ENCODE peak calls at places on chromosome 2, in five cellular contexts. One of them, this sample, is unnamed.

GRCh38 chr2:151437630-151438029 is 27.9 kb downstream of the RIF1 start:
- DNase-seq in lower lobe of right lung: no peak
- DNase-seq in stromal cell of bone marrow: peak; percentile 11
- DNase-seq in HTR-8/SVneo: peak; percentile 10
- DNase-seq in A549: no peak
- DNase-seq in this sample: no peak

GRCh38 chr2:241151934-241152660 is 1.8 kb downstream of the PPP1R7 start:
- DNase-seq in A549: no peak
- DNase-seq in HTR-8/SVneo: no peak
- DNase-seq in stromal cell of bone marrow: no peak
- DNase-seq in lower lobe of right lung: no peak
- DNase-seq in this sample: no peak

GRCh38 chr2:10284108-10284870 is 18.4 kb upstream of the HPCAL1 start:
- DNase-seq in HTR-8/SVneo: no peak
- DNase-seq in A549: no peak
- DNase-seq in stromal cell of bone marrow: no peak
- DNase-seq in lower lobe of right lung: peak; percentile 44
- DNase-seq in this sample: no peak

GRCh38 chr2:181787310-181788048 is 104.1 kb upstream of the ITPRID2 start:
- DNase-seq in lower lobe of right lung: no peak
- DNase-seq in stromal cell of bone marrow: no peak
- DNase-seq in HTR-8/SVneo: no peak
- DNase-seq in A549: no peak
- DNase-seq in this sample: no peak

GRCh38 chr2:65053199-65053598 is 3.0 kb upstream of the CEP68 start:
- DNase-seq in lower lobe of right lung: no peak
- DNase-seq in stromal cell of bone marrow: no peak
- DNase-seq in A549: no peak
- DNase-seq in HTR-8/SVneo: no peak
- DNase-seq in this sample: no peak

GRCh38 chr2:117523267-117523666 is 291.2 kb upstream of the DDX18 start:
- DNase-seq in HTR-8/SVneo: no peak
- DNase-seq in A549: no peak
- DNase-seq in lower lobe of right lung: peak; percentile 64
- DNase-seq in stromal cell of bone marrow: no peak
- DNase-seq in this sample: peak; percentile 58

GRCh38 chr2:46411245-46411641 is 68.1 kb upstream of the TMEM247 start:
- DNase-seq in HTR-8/SVneo: no peak
- DNase-seq in stromal cell of bone marrow: no peak
- DNase-seq in lower lobe of right lung: no peak
- DNase-seq in A549: no peak
- DNase-seq in this sample: no peak

GRCh38 chr2:224885295-224885694 is 157.0 kb downstream of the DOCK10 start:
- DNase-seq in stromal cell of bone marrow: no peak
- DNase-seq in A549: no peak
- DNase-seq in HTR-8/SVneo: no peak
- DNase-seq in lower lobe of right lung: no peak
- DNase-seq in this sample: no peak

GRCh38 chr2:558879-559278 is 118.3 kb downstream of the TMEM18 start:
- DNase-seq in lower lobe of right lung: no peak
- DNase-seq in HTR-8/SVneo: no peak
- DNase-seq in A549: no peak
- DNase-seq in stromal cell of bone marrow: no peak
- DNase-seq in this sample: no peak

This sample was measured in left lobe of liver.